ENCODE peak calls at places on chromosome 19, in seven cellular contexts. J, V, P, Z, M, G and X are unnamed samples.

GRCh38 chr19:38006361-38007045 is 99.5 kb downstream of the SIPA1L3 start:
- DNase-seq in J (no peak), M (no peak), Z (no peak), V (no peak), G (no peak), P (no peak), X (no peak)

GRCh38 chr19:41311613-41312012 is 1.6 kb downstream of the CCDC97 start:
- DNase-seq in P (no peak), Z (no peak), V (no peak), M (no peak), J (no peak), G (no peak), X (no peak)

GRCh38 chr19:38687837-38688378 is 40.5 kb downstream of the ACTN4 start:
- DNase-seq in V (no peak), P (no peak), J (no peak), G (no peak), M (no peak), Z (no peak), X (no peak)

GRCh38 chr19:19224852-19225494 is 13.2 kb downstream of the NCAN start:
- DNase-seq in P (peak), J (peak), V (peak), Z (peak), M (peak), G (peak), X (peak)

GRCh38 chr19:18173572-18174294 is at the start of gene IFI30:
- DNase-seq in J (no peak), M (peak), V (peak), Z (peak), P (peak), G (peak), X (peak)

GRCh38 chr19:2575734-2576481 is 100.0 kb downstream of the GADD45B start:
- DNase-seq in G (no peak), Z (no peak), J (no peak), M (no peak), P (peak), V (peak), X (no peak)

GRCh38 chr19:36245210-36246005 is 30.5 kb downstream of the ZNF146 start:
- DNase-seq in G (no peak), P (no peak), J (no peak), Z (no peak), V (peak), M (no peak), X (no peak)

GRCh38 chr19:510606-511100 is 3.4 kb downstream of the TPGS1 start:
- DNase-seq in M (peak), V (peak), J (peak), Z (peak), P (peak), G (peak), X (peak)

GRCh38 chr19:3224346-3225325 is at the start of gene CELF5:
- DNase-seq in G (peak), J (peak), Z (peak), P (no peak), V (peak), M (no peak), X (peak)

GRCh38 chr19:4103073-4103418 is 20.9 kb downstream of the MAP2K2 start:
- DNase-seq in J (no peak), P (peak), M (no peak), Z (no peak), G (no peak), V (no peak), X (no peak)

GRCh38 chr19:4575978-4576933 is 16.8 kb upstream of the SEMA6B start:
- DNase-seq in Z (peak), M (peak), P (peak), V (peak), J (peak), G (peak), X (peak)

GRCh38 chr19:17948474-17948966 is 15.7 kb downstream of the CCDC124 start:
- DNase-seq in M (no peak), P (no peak), Z (no peak), G (no peak), J (no peak), V (no peak), X (no peak)

GRCh38 chr19:46838160-46838559 is 12.5 kb downstream of the AP2S1 start:
- DNase-seq in P (no peak), V (no peak), G (no peak), J (no peak), M (no peak), Z (no peak), X (no peak)

GRCh38 chr19:4084547-4084877 is 17.8 kb upstream of the ZBTB7A start:
- DNase-seq in V (no peak), Z (no peak), P (no peak), J (no peak), G (no peak), M (no peak), X (no peak)

GRCh38 chr19:56294557-56294956 is 20.1 kb downstream of the ZSCAN5A start:
- DNase-seq in P (peak), M (peak), G (no peak), Z (no peak), J (no peak), V (no peak), X (no peak)

GRCh38 chr19:51594774-51595109 is 23.7 kb downstream of the ZNF175 start:
- DNase-seq in V (no peak), Z (no peak), P (no peak), M (no peak), J (no peak), G (no peak), X (no peak)

GRCh38 chr19:56866563-56866962 is 26.0 kb upstream of the PEG3 start:
- DNase-seq in G (no peak), M (no peak), Z (no peak), P (no peak), J (no peak), V (no peak), X (no peak)

GRCh38 chr19:29626386-29626785 is 20.3 kb downstream of the POP4 start:
- DNase-seq in V (no peak), P (no peak), M (no peak), J (no peak), G (no peak), Z (no peak), X (no peak)

GRCh38 chr19:18263324-18264215 is 10.7 kb downstream of the IQCN start:
- DNase-seq in M (no peak), Z (no peak), G (no peak), P (no peak), V (no peak), J (no peak), X (no peak)

GRCh38 chr19:49758292-49758691 is 4.8 kb downstream of the TSKS start:
- DNase-seq in J (no peak), G (no peak), Z (no peak), M (no peak), P (peak), V (peak), X (no peak)